ENCODE peak calls at places on chromosomes 4 and X, in seven cellular contexts. D is heart right ventricle, N is foreskin keratinocyte, F is lower lobe of right lung, P is left lung, U is pancreas, R is A549. A is an unnamed sample.

GRCh38 chrX:106039920-106040319 is 1.4 kb upstream of the SERPINA7 start:
- ATAC-seq in D (no peak), N (peak), F (peak), P (peak), U (peak), R (no peak), A (no peak)

GRCh38 chrX:134371133-134371532 is 88.8 kb upstream of the HPRT1 start:
- ATAC-seq in D (no peak), N (peak), F (no peak), P (no peak), U (no peak), R (no peak), A (no peak)

GRCh38 chr4:182818926-182819730 is 98.1 kb downstream of the DCTD start:
- ATAC-seq in D (no peak), N (peak), F (peak), P (no peak), U (no peak), R (no peak), A (no peak)

GRCh38 chr4:78735697-78736096 is 40.5 kb upstream of the BMP2K start:
- ATAC-seq in D (no peak), N (no peak), F (no peak), P (no peak), U (no peak), R (no peak), A (no peak)

GRCh38 chr4:136918772-136919171 is 613.5 kb downstream of the PCDH18 start:
- ATAC-seq in D (no peak), N (peak), F (peak), P (no peak), U (no peak), R (no peak), A (no peak)

GRCh38 chr4:76219299-76220055 is 5.9 kb upstream of the SCARB2 start:
- ATAC-seq in D (no peak), N (no peak), F (peak), P (peak), U (peak), R (peak), A (peak)

GRCh38 chr4:183557611-183558010 is 52.8 kb downstream of the ING2 start:
- ATAC-seq in D (no peak), N (no peak), F (no peak), P (no peak), U (no peak), R (no peak), A (no peak)

GRCh38 chr4:6137027-6137746 is 63.2 kb downstream of the JAKMIP1 start:
- ATAC-seq in D (no peak), N (no peak), F (no peak), P (no peak), U (no peak), R (no peak), A (no peak)

GRCh38 chrX:37871626-37872302 is 24.4 kb upstream of the DYNLT3 start:
- ATAC-seq in D (peak), N (peak), F (no peak), P (peak), U (peak), R (peak), A (no peak)

GRCh38 chr4:793941-794621 is 31.8 kb downstream of the CPLX1 start:
- ATAC-seq in D (no peak), N (no peak), F (no peak), P (no peak), U (no peak), R (no peak), A (no peak)

GRCh38 chr4:7358100-7358735 is 76.5 kb downstream of the PSAPL1 start:
- ATAC-seq in D (peak), N (peak), F (peak), P (peak), U (no peak), R (peak), A (peak)

GRCh38 chr4:162499478-162499877 is 335.7 kb upstream of the FSTL5 start:
- ATAC-seq in D (no peak), N (peak), F (no peak), P (no peak), U (no peak), R (no peak), A (no peak)

GRCh38 chrX:133923113-133923512 is 62.3 kb downstream of the GPC3 start:
- ATAC-seq in D (no peak), N (no peak), F (no peak), P (no peak), U (no peak), R (no peak), A (no peak)

GRCh38 chrX:38233891-38234807 is 13.5 kb upstream of the SRPX start:
- ATAC-seq in D (peak), N (peak), F (peak), P (peak), U (no peak), R (peak), A (peak)

GRCh38 chrX:104679175-104679574 is 113.2 kb downstream of the IL1RAPL2 start:
- ATAC-seq in D (no peak), N (no peak), F (no peak), P (no peak), U (no peak), R (no peak), A (no peak)

GRCh38 chrX:11908371-11908770 is 150.3 kb downstream of the MSL3 start:
- ATAC-seq in D (no peak), N (peak), F (no peak), P (peak), U (no peak), R (no peak), A (no peak)

GRCh38 chrX:68196939-68197791 is 236.1 kb downstream of the OPHN1 start:
- ATAC-seq in D (no peak), N (peak), F (peak), P (peak), U (peak), R (peak), A (peak)

GRCh38 chr4:36399762-36400353 is 118.4 kb downstream of the DTHD1 start:
- ATAC-seq in D (no peak), N (peak), F (peak), P (peak), U (peak), R (no peak), A (no peak)

GRCh38 chr4:150255610-150256580 is 177.7 kb downstream of the DCLK2 start:
- ATAC-seq in D (peak), N (no peak), F (no peak), P (peak), U (no peak), R (no peak), A (no peak)

GRCh38 chr4:112516401-112517066 is 554 bp upstream of the NEUROG2 start:
- ATAC-seq in D (no peak), N (no peak), F (peak), P (peak), U (peak), R (peak), A (no peak)

GRCh38 chr4:33780952-33781655 is 2463.2 kb downstream of the ARAP2 start:
- ATAC-seq in D (no peak), N (peak), F (no peak), P (no peak), U (no peak), R (no peak), A (no peak)

GRCh38 chr4:64857815-64858214 is 448.6 kb upstream of the TECRL start:
- ATAC-seq in D (no peak), N (no peak), F (no peak), P (no peak), U (no peak), R (no peak), A (no peak)
- TF ChIP-seq CTCF in D (no peak), N (no peak), F (no peak), P (no peak), U (no peak), R (no peak), A (no peak)

GRCh38 chr4:127782025-127782274 is 172 bp upstream of the HSPA4L start:
- ATAC-seq in D (no peak), N (peak), F (peak), P (peak), U (peak), R (no peak), A (peak)
- H3K27ac ChIP-seq in D (peak), N (peak), F (peak), P (peak), U (peak), R (peak), A (peak)

GRCh38 chr4:81039351-81040174 is 9.1 kb downstream of the BMP3 start:
- ATAC-seq in D (no peak), N (no peak), F (peak), P (peak), U (no peak), R (no peak), A (no peak)

GRCh38 chr4:81040175-81040659 is 9.7 kb downstream of the BMP3 start:
- ATAC-seq in D (no peak), N (peak), F (peak), P (peak), U (peak), R (no peak), A (no peak)

GRCh38 chr4:81038636-81039350 is 8.3 kb downstream of the BMP3 start:
- ATAC-seq in D (no peak), N (no peak), F (peak), P (peak), U (no peak), R (no peak), A (no peak)

GRCh38 chr4:81042578-81043365 is 12.3 kb downstream of the BMP3 start:
- ATAC-seq in D (no peak), N (no peak), F (no peak), P (no peak), U (no peak), R (no peak), A (peak)
- TF ChIP-seq CTCF in D (no peak), N (no peak), F (no peak), P (no peak), U (no peak), R (no peak), A (no peak)

GRCh38 chrX:107733686-107734085 is 41.9 kb downstream of the TSC22D3 start:
- ATAC-seq in D (no peak), N (no peak), F (no peak), P (no peak), U (no peak), R (no peak), A (no peak)

GRCh38 chrX:107730298-107730655 is 45.3 kb downstream of the TSC22D3 start:
- ATAC-seq in D (no peak), N (no peak), F (no peak), P (no peak), U (no peak), R (no peak), A (no peak)

GRCh38 chrX:107730991-107731766 is 44.4 kb downstream of the TSC22D3 start:
- ATAC-seq in D (no peak), N (no peak), F (no peak), P (no peak), U (peak), R (no peak), A (no peak)

GRCh38 chrX:107729558-107730297 is 45.9 kb downstream of the TSC22D3 start:
- ATAC-seq in D (peak), N (no peak), F (no peak), P (no peak), U (peak), R (no peak), A (peak)

GRCh38 chrX:107731831-107732502 is 43.6 kb downstream of the TSC22D3 start:
- ATAC-seq in D (peak), N (no peak), F (peak), P (peak), U (peak), R (peak), A (peak)
- H3K27ac ChIP-seq in D (peak), N (no peak), F (peak), P (peak), U (peak), R (peak), A (peak)

DNA sequence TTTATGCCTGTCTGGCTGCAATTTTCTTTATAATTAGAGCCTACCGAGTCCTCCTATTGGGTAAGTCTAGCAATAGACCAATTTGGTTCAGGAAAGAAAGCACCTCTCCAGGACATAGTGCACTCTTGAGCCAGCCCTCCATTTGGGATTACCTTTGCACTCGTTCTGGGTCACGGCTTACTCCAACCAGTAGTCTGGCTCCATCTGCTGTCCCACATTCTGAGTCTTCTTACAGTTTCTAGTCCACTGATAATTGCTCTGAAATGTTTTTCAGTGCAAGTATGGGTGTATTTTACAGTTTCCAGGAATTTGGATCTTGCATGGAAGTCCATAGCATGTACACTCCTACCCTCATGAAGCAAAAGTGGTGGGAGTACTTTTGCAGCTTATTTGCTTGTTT is 34.8 kb upstream of the USP51 start:
- ATAC-seq in D (no peak), N (no peak), F (peak), P (peak), U (peak), R (no peak), A (no peak)
- TF ChIP-seq CTCF in D (peak), N (peak), F (no peak), P (no peak), U (no peak), R (no peak), A (no peak)

GRCh38 chr4:73577371-73577770 is 42.9 kb downstream of the RASSF6 start:
- ATAC-seq in D (no peak), N (no peak), F (no peak), P (peak), U (peak), R (no peak), A (no peak)
- H3K27ac ChIP-seq in D (no peak), N (no peak), F (no peak), P (no peak), U (no peak), R (no peak), A (no peak)

GRCh38 chrX:55715847-55716246 is 1.7 kb upstream of the RRAGB start:
- ATAC-seq in D (no peak), N (no peak), F (no peak), P (no peak), U (no peak), R (no peak), A (no peak)
- TF ChIP-seq CTCF in D (no peak), N (no peak), F (no peak), P (no peak), U (no peak), R (no peak), A (no peak)

GRCh38 chr4:77566148-77566547 is 39.5 kb upstream of the CXCL13 start:
- ATAC-seq in D (no peak), N (no peak), F (no peak), P (no peak), U (no peak), R (no peak), A (no peak)

GRCh38 chr4:77560170-77560569 is 45.5 kb upstream of the CXCL13 start:
- ATAC-seq in D (no peak), N (no peak), F (no peak), P (no peak), U (peak), R (no peak), A (no peak)

DNA sequence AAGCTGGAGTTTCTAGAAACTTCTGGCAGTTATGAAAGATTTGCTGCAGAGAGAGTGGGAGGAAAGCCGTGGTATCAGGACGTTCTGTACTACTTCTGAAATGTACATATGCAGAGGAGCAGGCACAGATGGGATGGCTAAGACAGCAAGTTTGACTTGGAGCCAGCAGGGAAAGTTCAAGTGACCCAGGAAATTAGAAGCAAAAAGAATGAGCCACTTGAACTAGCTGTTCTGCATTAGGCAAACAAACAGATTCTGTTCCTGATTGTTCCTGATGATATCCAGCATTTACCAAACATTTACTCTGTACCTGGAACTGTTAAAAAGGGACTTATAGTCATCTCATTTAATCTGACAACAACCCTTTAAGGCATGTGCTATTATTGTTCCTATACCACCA is 41.4 kb upstream of the CXCL13 start:
- ATAC-seq in D (no peak), N (no peak), F (peak), P (peak), U (peak), R (no peak), A (peak)
- H3K27ac ChIP-seq in D (no peak), N (no peak), F (peak), P (no peak), U (peak), R (no peak), A (peak)

DNA sequence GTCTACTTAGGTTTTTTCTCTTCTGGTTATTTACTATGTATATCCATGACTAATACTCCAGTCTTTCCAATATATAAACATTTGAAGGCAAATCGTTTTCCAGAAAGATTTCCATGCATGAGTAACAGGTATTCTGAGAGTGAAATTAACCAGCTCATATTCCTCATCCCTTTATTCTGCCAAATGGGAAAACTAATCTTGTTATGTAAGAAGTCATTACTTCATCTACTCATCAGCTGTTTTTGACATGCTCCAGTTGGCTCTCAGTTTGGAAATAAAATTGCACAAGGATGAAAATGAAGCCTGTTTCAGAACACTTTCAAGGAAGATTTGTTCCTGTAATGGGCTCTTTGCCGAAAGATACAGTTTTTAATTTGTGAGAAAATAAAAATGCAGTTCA is 121.9 kb downstream of the KCTD8 start:
- ATAC-seq in D (no peak), N (no peak), F (no peak), P (no peak), U (no peak), R (no peak), A (no peak)
- TF ChIP-seq CTCF in D (no peak), N (no peak), F (no peak), P (no peak), U (no peak), R (no peak), A (no peak)

DNA sequence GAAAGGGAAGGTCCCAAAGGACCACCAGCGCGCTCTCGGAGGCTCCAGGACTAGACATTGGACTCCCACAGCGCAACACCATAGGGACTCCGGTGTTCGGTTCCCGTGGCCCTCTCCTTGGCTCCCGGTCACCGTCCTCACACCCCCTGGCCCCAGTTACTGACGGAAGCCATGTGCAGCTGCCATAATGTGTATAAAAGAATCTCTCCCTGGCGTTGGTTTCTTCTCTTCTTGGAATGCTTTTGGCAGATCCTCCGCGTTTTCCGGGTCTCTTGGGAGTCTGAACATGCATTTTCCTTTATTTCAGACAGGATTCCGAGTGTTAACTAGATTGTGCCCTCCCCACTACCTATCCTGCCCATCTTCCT is 69.7 kb downstream of the FBXO8 start:
- ATAC-seq in D (no peak), N (peak), F (no peak), P (no peak), U (no peak), R (no peak), A (no peak)
- H3K27ac ChIP-seq in D (no peak), N (no peak), F (no peak), P (no peak), U (peak), R (no peak), A (no peak)